ENCODE peak calls at places on chromosomes 16 and 17, in four cellular contexts. A is HepG2, C is K562, G is H1. H is an unnamed sample.

GRCh38 chr16:72532896-72533295 is 360.9 kb upstream of the PMFBP1 start:
- DNase-seq in A (no peak), C (no peak), G (no peak), H (no peak)

GRCh38 chr17:34665803-34666763 is 86.7 kb downstream of the TMEM132E start:
- DNase-seq in A (no peak), C (no peak), G (no peak), H (no peak)

GRCh38 chr17:45316271-45317112 is at the start of gene MAP3K14:
- DNase-seq in A (peak), C (no peak), G (no peak), H (no peak)

GRCh38 chr16:4273858-4274291 is 1.1 kb upstream of the TFAP4 start:
- DNase-seq in A (peak), C (no peak), G (no peak), H (peak)

GRCh38 chr17:44651228-44651627 is 5.0 kb upstream of the MEIOC start:
- DNase-seq in A (no peak), C (no peak), G (no peak), H (no peak)

GRCh38 chr16:89054261-89054661 is 39.4 kb upstream of the ACSF3 start:
- DNase-seq in A (no peak), C (no peak), G (no peak), H (no peak)

GRCh38 chr16:84759906-84760305 is 59.9 kb upstream of the CRISPLD2 start:
- DNase-seq in A (no peak), C (no peak), G (no peak), H (no peak)

GRCh38 chr17:2120550-2121335 is 65.8 kb downstream of the HIC1 start:
- DNase-seq in A (no peak), C (no peak), G (no peak), H (no peak)

GRCh38 chr16:49050607-49051006 is 231.0 kb downstream of the CBLN1 start:
- DNase-seq in A (no peak), C (no peak), G (no peak), H (no peak)

GRCh38 chr16:28501258-28502232 is 5.1 kb downstream of the IL27 start:
- DNase-seq in A (no peak), C (no peak), G (no peak), H (no peak)

GRCh38 chr16:57345666-57346204 is 12.8 kb upstream of the CCL22 start:
- DNase-seq in A (no peak), C (no peak), G (no peak), H (no peak)

GRCh38 chr17:40951011-40951622 is 13.7 kb upstream of the KRT23 start:
- DNase-seq in A (peak), C (no peak), G (no peak), H (no peak)

GRCh38 chr17:39661044-39661406 is 4.1 kb upstream of the TCAP start:
- DNase-seq in A (no peak), C (no peak), G (no peak), H (no peak)

GRCh38 chr17:76681222-76682137 is 29.3 kb downstream of the MXRA7 start:
- DNase-seq in A (peak), C (peak), G (peak), H (peak)

GRCh38 chr17:38417210-38417951 is 10.9 kb upstream of the ARHGAP23 start:
- DNase-seq in A (no peak), C (peak), G (no peak), H (no peak)

GRCh38 chr17:77692571-77693161 is 265.8 kb upstream of the TNRC6C start:
- DNase-seq in A (no peak), C (no peak), G (no peak), H (no peak)
- TF ChIP-seq PHF8 in A (no peak), C (no peak), G (no peak), H (no peak)

GRCh38 chr17:63286254-63286653 is 159.9 kb downstream of the CYB561 start:
- DNase-seq in A (no peak), C (no peak), G (no peak), H (peak)
- TF ChIP-seq RAD21 in A (no peak), C (no peak), G (no peak), H (no peak)

DNA sequence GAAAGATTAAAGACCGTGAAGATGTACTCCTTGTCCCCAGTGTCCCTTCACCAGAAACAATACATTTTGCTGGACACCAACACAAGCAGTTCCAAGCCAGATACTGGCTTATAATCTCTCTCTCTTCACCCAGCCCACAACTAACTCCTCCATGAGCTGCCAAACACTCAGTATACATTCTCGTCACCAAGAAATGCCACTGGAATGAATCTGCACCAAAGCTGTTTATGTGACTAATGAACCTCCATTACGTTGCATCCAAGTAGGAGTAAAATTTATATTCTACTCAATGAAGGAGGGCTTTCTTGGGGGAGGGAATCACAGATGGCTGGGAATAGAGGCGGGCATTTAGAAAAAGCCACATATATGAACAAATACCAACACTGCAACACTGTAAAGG is 20.9 kb upstream of the SOX9 start:
- DNase-seq in A (no peak), C (no peak), G (no peak), H (no peak)
- TF ChIP-seq PHF8 in A (no peak), C (no peak), G (no peak), H (no peak)

GRCh38 chr17:75652934-75653549 is 13.9 kb downstream of the RECQL5 start:
- DNase-seq in A (peak), C (peak), G (no peak), H (peak)
- TF ChIP-seq RAD21 in A (peak), C (peak), G (peak), H (peak)

DNA sequence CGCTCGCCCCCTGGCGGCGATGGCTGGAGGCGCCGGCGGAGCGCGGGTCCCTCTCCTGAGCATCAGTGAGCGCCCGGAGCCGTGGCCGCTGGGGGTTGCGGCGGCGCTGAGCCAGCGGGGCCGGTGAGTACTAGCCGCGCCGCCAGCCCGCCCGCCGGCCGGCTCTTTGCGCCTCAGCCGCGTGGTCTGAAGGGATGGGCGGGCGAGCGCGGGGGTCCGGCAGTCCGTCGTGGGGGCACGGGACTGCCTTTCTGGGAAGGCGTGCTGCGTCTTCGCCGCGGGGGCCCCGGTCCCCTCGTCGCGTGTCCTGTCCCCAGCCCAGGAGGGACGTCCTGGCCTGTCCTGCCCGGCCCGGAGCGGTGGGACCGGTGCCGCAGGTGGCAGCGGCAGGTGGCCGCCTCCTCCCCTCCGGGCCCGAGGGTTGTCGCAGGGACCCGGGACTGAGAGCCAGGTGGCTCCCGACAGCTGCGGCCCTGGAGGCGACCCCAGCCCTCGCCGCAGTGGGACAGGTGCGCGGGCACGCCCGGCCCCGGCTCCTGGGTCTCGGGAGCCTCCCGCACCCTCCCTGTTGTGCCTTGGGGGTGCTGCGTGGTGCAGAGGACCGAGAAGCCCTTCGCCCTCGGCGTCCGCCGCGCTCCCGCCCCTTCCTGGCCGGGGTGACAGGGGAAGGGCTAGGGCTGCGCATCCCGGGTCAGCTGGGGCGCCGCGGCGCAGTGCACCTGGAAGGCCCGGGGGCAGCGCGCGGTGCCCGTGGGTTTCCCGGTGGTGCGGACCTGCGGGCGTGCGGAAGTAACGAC is at the start of gene SPECC1:
- DNase-seq in A (peak), C (peak), G (peak), H (peak)
- TF ChIP-seq PHF8 in A (no peak), C (peak), G (peak), H (peak)

GRCh38 chr17:557371-557770 is 157.3 kb downstream of the VPS53 start:
- DNase-seq in A (no peak), C (no peak), G (no peak), H (no peak)
- TF ChIP-seq RAD21 in A (no peak), C (no peak), G (no peak), H (no peak)

GRCh38 chr16:24980077-24980793 is 34.9 kb downstream of the ARHGAP17 start:
- DNase-seq in A (no peak), C (no peak), G (no peak), H (no peak)

GRCh38 chr16:24984101-24984500 is 31.1 kb downstream of the ARHGAP17 start:
- DNase-seq in A (no peak), C (no peak), G (no peak), H (no peak)

GRCh38 chr16:24986512-24987303 is 28.5 kb downstream of the ARHGAP17 start:
- DNase-seq in A (peak), C (peak), G (no peak), H (peak)

GRCh38 chr16:24984903-24985675 is 30.1 kb downstream of the ARHGAP17 start:
- DNase-seq in A (no peak), C (no peak), G (no peak), H (no peak)

DNA sequence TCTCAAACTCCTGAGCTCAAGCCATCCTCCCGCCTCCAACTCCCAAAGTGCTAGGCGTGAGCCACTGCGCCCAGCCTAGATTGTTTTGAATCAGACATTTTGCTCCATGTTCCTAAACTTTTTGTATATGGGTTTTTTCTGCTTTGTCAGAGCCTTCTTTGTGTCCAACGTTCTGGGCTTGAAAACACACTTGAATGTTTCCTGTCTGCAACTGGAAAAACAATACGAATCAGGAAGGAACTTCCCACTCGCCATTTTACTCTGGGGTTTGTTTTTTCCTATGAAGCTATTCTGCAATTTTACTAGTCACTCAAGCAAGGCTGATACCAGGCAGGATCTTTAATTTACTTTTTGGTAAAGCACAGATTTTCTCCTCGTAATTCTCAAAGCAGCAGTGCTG is 31.6 kb downstream of the ARHGAP17 start:
- DNase-seq in A (no peak), C (no peak), G (no peak), H (no peak)
- TF ChIP-seq PHF8 in A (no peak), C (no peak), G (no peak), H (no peak)

H was measured in A549.